ENCODE peak calls at places on chromosomes 7 and 10, in nine cellular contexts. F is mesendoderm; W is A549; O is stomach; Q is sigmoid colon; R is hepatocyte; T is CD8-positive, alpha-beta memory T cell; H is astrocyte; G is esophagus squamous epithelium. U is an unnamed sample. For H3K4me1, the result is how much of the 10 kb centered on the place peaks cover.

GRCh38 chr7:27434729-27435400 is 192.3 kb downstream of the EVX1 start:
- DNase-seq in T (no peak), Q (no peak), F (peak), G (no peak), O (no peak), H (no peak), R (no peak), W (no peak), U (no peak)

GRCh38 chr7:90726623-90727022 is 130.5 kb downstream of the CDK14 start:
- DNase-seq in W (no peak), O (peak), R (no peak), H (peak), T (no peak), Q (no peak), F (peak), G (no peak), U (peak)

GRCh38 chr10:80671847-80672246 is 134.1 kb downstream of the SH2D4B start:
- DNase-seq in W (no peak), G (no peak), R (no peak), F (no peak), T (no peak), Q (no peak), H (no peak), O (no peak), U (no peak)

GRCh38 chr10:112389147-112389822 is 15.4 kb downstream of the ACSL5 start:
- DNase-seq in R (peak), F (peak), O (peak), G (no peak), Q (no peak), T (no peak), W (peak), H (peak), U (no peak)

GRCh38 chr7:111987115-111987826 is 218.9 kb downstream of the DOCK4 start:
- DNase-seq in Q (no peak), T (no peak), W (no peak), R (no peak), F (peak), O (no peak), H (peak), G (no peak), U (no peak)

GRCh38 chr10:33487014-33487776 is 152.7 kb upstream of the NRP1 start:
- DNase-seq in O (no peak), T (no peak), G (no peak), F (peak), H (no peak), R (no peak), Q (no peak), W (peak), U (peak)

GRCh38 chr10:26485150-26485941 is 47.2 kb downstream of the APBB1IP start:
- DNase-seq in R (peak), G (no peak), Q (no peak), H (peak), W (peak), O (no peak), F (no peak), T (no peak), U (no peak)

GRCh38 chr7:47405286-47405904 is 176.5 kb downstream of the TNS3 start:
- DNase-seq in Q (no peak), W (no peak), G (no peak), H (peak), F (no peak), R (no peak), T (no peak), O (no peak), U (no peak)

GRCh38 chr10:14200645-14201534 is 129.8 kb downstream of the FRMD4A start:
- DNase-seq in O (no peak), R (no peak), Q (no peak), F (peak), G (no peak), H (no peak), W (peak), T (no peak), U (no peak)

GRCh38 chr10:118958984-118959916 is 70.3 kb upstream of the NANOS1 start:
- DNase-seq in H (peak), F (peak), T (no peak), O (peak), W (peak), G (no peak), Q (peak), R (peak), U (no peak)

GRCh38 chr7:116236020-116236630 is 25.8 kb downstream of the TES start:
- DNase-seq in R (peak), O (peak), W (peak), H (no peak), Q (no peak), T (peak), G (no peak), F (peak), U (peak)

GRCh38 chr7:34060548-34060947 is 155.2 kb downstream of the BMPER start:
- DNase-seq in F (no peak), W (peak), R (no peak), Q (no peak), O (no peak), T (no peak), H (peak), G (no peak), U (no peak)

GRCh38 chr7:150986099-150986512 is 4.7 kb upstream of the NOS3 start:
- DNase-seq in Q (no peak), W (peak), H (no peak), T (peak), G (no peak), F (peak), R (peak), O (peak), U (peak)

GRCh38 chr7:69903410-69903809 is 305.1 kb downstream of the AUTS2 start:
- DNase-seq in O (no peak), T (no peak), F (no peak), Q (no peak), H (peak), G (no peak), W (no peak), R (no peak), U (no peak)

GRCh38 chr7:13933106-13933505 is 56.4 kb downstream of the ETV1 start:
- DNase-seq in O (no peak), W (no peak), G (no peak), R (no peak), H (peak), T (no peak), F (no peak), Q (no peak), U (no peak)

GRCh38 chr10:89662596-89662995 is 17.6 kb upstream of the PANK1 start:
- DNase-seq in Q (no peak), G (no peak), R (no peak), F (no peak), O (no peak), H (no peak), T (no peak), W (no peak), U (no peak)

GRCh38 chr10:1057106-1057657 is 997 bp downstream of the WDR37 start:
- DNase-seq in O (no peak), F (peak), G (no peak), H (no peak), Q (no peak), R (no peak), T (no peak), W (no peak), U (no peak)

GRCh38 chr10:51250278-51250914 is 176.1 kb downstream of the PRKG1 start:
- DNase-seq in R (no peak), H (no peak), O (no peak), F (no peak), Q (no peak), T (no peak), G (no peak), W (no peak), U (no peak)

GRCh38 chr7:45075871-45076796 is 12.6 kb downstream of the NACAD start:
- DNase-seq in Q (no peak), G (no peak), H (no peak), O (no peak), R (no peak), W (no peak), T (no peak), F (no peak), U (no peak)

GRCh38 chr10:63520463-63521388 is 475 bp upstream of the REEP3 start:
- DNase-seq in W (peak), F (peak), R (peak), H (peak), T (peak), G (no peak), O (peak), Q (peak), U (peak)

GRCh38 chr7:108294595-108294994 is 161.6 kb downstream of the NRCAM start:
- DNase-seq in R (no peak), H (no peak), T (no peak), O (no peak), G (no peak), F (no peak), Q (no peak), W (no peak), U (no peak)

GRCh38 chr10:28276384-28276783 is 26.5 kb downstream of the MPP7 start:
- DNase-seq in W (no peak), H (no peak), O (no peak), T (no peak), R (no peak), Q (no peak), F (no peak), G (no peak), U (no peak)

GRCh38 chr10:13950543-13950939 is 363.8 kb downstream of the PRPF18 start:
- DNase-seq in R (no peak), F (no peak), H (no peak), T (no peak), G (no peak), Q (no peak), W (no peak), O (no peak), U (no peak)

GRCh38 chr7:15166620-15167019 is 264.1 kb upstream of the DGKB start:
- DNase-seq in T (no peak), G (no peak), O (no peak), F (no peak), Q (no peak), R (no peak), W (no peak), H (no peak), U (no peak)

GRCh38 chr10:14653271-14654161 is 121.2 kb downstream of the FAM107B start:
- DNase-seq in R (peak), T (no peak), Q (no peak), O (peak), F (peak), G (no peak), H (peak), W (peak), U (no peak)

GRCh38 chr7:111164442-111164841 is 73.5 kb downstream of the LRRN3 start:
- DNase-seq in G (no peak), Q (no peak), T (no peak), R (no peak), W (no peak), H (no peak), F (no peak), O (no peak), U (no peak)

GRCh38 chr10:123614888-123615287 is 51.3 kb upstream of the GPR26 start:
- DNase-seq in F (peak), G (no peak), O (peak), Q (no peak), R (peak), H (peak), W (peak), T (peak), U (peak)

GRCh38 chr7:123190109-123190831 is 9.5 kb downstream of the SLC13A1 start:
- DNase-seq in O (no peak), F (no peak), T (no peak), W (no peak), G (no peak), Q (no peak), R (no peak), H (no peak), U (peak)

GRCh38 chr10:103733002-103733419 is 122.4 kb downstream of the SH3PXD2A start:
- DNase-seq in H (no peak), O (no peak), T (no peak), F (peak), W (no peak), Q (no peak), R (no peak), G (no peak), U (no peak)

GRCh38 chr10:103732339-103732738 is 123.0 kb downstream of the SH3PXD2A start:
- DNase-seq in R (no peak), Q (no peak), F (no peak), T (no peak), H (no peak), G (no peak), W (no peak), O (no peak), U (no peak)

GRCh38 chr10:103736044-103736443 is 119.3 kb downstream of the SH3PXD2A start:
- DNase-seq in H (no peak), G (no peak), O (no peak), Q (no peak), W (no peak), F (no peak), R (no peak), T (no peak), U (no peak)

GRCh38 chr10:103736763-103737162 is 118.6 kb downstream of the SH3PXD2A start:
- DNase-seq in G (no peak), R (no peak), H (no peak), W (peak), F (peak), O (no peak), Q (no peak), T (no peak), U (no peak)

DNA sequence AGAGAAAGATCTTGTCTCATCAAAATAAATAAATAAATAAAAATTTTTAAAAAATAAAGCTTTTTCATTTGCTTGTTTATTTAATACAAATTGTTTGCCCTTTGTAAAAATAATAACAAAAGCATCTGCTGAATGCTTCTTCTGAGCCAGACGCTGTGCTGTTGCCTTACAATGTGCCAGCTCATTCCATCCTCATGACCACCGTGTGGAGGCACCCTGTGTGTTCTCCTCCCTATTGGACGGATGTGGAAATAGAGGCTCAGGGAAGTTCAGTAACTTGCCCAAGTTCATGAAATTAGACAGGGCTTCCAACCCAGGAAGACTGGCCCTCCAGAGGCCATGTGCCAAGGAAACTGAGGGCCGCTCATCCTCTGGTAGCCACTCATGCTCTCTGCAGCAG is 120.6 kb downstream of the SH3PXD2A start:
- DNase-seq in W (no peak), O (no peak), H (no peak), T (no peak), Q (no peak), R (no peak), F (no peak), G (no peak), U (no peak)
- H3K4me1 ChIP-seq in W (under half), O (under half), H (under half), T (under half), Q (under half), R (under half), F (under half), G (under half), U (under half)

GRCh38 chr10:79095316-79095715 is 26.6 kb downstream of the ZMIZ1 start:
- DNase-seq in Q (no peak), T (no peak), W (no peak), F (no peak), O (no peak), G (no peak), H (no peak), R (no peak), U (no peak)
- H3K4me1 ChIP-seq in Q (half or more), T (under half), W (half or more), F (under half), O (half or more), G (half or more), H (under half), R (under half), U (under half)

DNA sequence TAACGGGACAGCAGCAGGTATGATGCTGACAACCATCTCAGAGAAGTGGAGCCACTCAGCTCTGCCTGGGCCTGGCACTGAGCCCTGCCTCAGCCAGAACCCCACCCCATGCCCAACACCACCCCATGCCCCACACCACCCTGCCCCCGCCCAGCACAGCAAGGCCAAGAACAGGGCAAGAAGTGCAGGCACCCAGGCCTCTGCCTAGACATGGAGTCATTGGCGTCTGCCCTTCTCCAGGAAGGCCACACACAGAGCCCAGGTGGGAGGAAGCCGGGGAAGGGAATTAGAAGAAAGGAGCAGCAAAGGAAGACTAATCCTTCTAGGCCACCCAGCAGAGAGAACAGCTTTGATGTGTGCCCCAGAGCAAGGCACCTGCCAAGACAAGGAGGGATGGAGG is 18.9 kb downstream of the CAMK2G start:
- DNase-seq in W (no peak), H (no peak), R (no peak), T (no peak), O (no peak), F (no peak), G (no peak), Q (peak), U (no peak)
- H3K4me1 ChIP-seq in W (under half), H (under half), R (under half), T (under half), O (half or more), F (under half), G (under half), Q (half or more), U (under half)

DNA sequence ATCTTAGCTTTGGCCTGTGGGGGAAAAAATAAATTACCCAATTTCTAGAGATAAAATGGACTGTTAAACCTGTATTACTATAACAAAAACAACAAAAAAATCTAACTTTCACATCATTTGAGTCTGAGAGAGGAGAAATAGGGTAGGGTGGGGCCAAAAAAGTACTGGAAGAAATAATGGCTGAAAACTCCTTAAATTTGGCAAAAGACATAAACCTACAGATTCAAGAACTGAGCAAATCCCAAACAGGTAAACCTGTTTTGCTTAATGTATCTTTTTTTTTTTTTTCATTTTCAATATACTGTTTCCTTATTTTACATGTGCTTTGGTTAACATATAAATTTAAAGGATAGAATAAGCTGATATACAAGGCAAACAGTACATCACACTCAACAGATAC is 27.1 kb downstream of the SYPL1 start:
- DNase-seq in F (no peak), T (no peak), R (no peak), Q (no peak), O (no peak), G (no peak), H (no peak), W (no peak), U (no peak)
- H3K4me1 ChIP-seq in F (under half), T (under half), R (under half), Q (under half), O (under half), G (under half), H (under half), W (under half), U (under half)

GRCh38 chr10:56317603-56318002 is 43.5 kb downstream of the ZWINT start:
- DNase-seq in O (no peak), T (no peak), W (no peak), F (peak), G (no peak), R (no peak), Q (no peak), H (no peak), U (no peak)
- H3K4me1 ChIP-seq in O (under half), T (under half), W (under half), F (under half), G (under half), R (under half), Q (under half), H (under half), U (under half)

GRCh38 chr10:3623746-3624145 is 161.3 kb downstream of the KLF6 start:
- DNase-seq in R (no peak), Q (no peak), W (no peak), G (no peak), T (no peak), F (peak), O (no peak), H (peak), U (no peak)

GRCh38 chr10:3622845-3623621 is 162.0 kb downstream of the KLF6 start:
- DNase-seq in F (no peak), O (no peak), T (no peak), G (no peak), H (peak), R (no peak), Q (no peak), W (no peak), U (peak)

GRCh38 chr10:3620818-3621217 is 164.2 kb downstream of the KLF6 start:
- DNase-seq in F (no peak), W (no peak), H (no peak), O (no peak), Q (no peak), R (no peak), G (no peak), T (no peak), U (no peak)

GRCh38 chr10:3624367-3624766 is 160.6 kb downstream of the KLF6 start:
- DNase-seq in W (no peak), O (no peak), H (peak), T (no peak), R (no peak), G (no peak), Q (no peak), F (peak), U (no peak)

DNA sequence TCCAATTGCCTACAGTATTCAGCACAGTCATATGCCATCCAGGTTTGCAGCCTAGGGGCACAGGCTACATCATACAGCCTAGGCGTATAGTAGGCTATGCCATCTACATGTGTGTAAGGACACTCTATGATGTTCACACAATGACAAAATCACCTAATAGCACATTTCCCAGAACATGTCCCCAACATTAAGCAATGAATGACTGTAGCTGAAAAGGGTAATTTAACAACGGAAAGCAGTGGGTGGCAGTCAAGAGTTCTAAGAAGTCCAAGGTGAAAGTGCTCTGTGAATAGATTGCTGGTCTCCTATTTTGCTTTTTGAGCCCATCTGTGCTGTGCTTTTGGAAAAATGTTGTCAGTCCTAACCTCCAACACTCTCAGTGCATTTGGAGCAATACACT is 162.6 kb downstream of the KLF6 start:
- DNase-seq in F (no peak), R (no peak), Q (no peak), O (no peak), W (no peak), G (no peak), T (no peak), H (no peak), U (no peak)
- H3K4me1 ChIP-seq in F (under half), R (under half), Q (under half), O (under half), W (under half), G (under half), T (under half), H (under half), U (under half)

DNA sequence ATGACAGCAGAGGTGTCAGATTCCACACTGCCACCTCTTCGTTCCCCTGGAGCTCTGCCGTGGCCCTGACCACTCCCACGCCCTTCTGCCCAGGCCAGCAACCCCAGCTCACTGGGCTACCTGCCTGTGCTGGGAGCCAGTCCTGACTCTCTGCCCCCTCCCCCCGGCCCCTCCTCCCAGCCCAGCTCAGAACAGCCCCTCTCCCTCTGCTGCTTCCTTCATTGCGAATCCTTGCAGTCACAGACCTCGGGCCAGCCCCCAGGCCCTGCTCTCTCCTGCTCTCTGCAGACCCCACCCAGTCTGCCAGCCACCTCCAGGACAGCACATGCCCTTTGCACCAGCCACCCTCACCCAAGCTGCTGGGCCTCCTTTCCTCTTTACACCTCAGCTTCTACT is 60.4 kb downstream of the TCERG1L start:
- DNase-seq in Q (no peak), G (no peak), R (no peak), W (no peak), T (no peak), H (no peak), F (peak), O (no peak), U (no peak)
- H3K4me1 ChIP-seq in Q (under half), G (under half), R (under half), W (under half), T (under half), H (under half), F (under half), O (under half), U (under half)

U was measured in MM.1S.